ENCODE peak calls at places on chromosomes 2 and 18, in ten cellular contexts. R is H9; E is mesendoderm; L is tibial artery; O is A549; V is naive thymus-derived CD4-positive, alpha-beta T cell; Q is GM23338; J is OCI-LY7; U is heart left ventricle; G is upper lobe of left lung. A is an unnamed sample.

GRCh38 chr18:13145636-13146190 is 72.8 kb upstream of the LDLRAD4 start:
- DNase-seq in R (no peak), E (no peak), L (no peak), O (no peak), V (no peak), Q (no peak), J (no peak), U (no peak), G (no peak), A (no peak)

GRCh38 chr2:30266051-30266621 is 34.8 kb downstream of the LBH start:
- DNase-seq in R (no peak), E (no peak), L (peak), O (no peak), V (peak), Q (no peak), J (peak), U (no peak), G (no peak), A (no peak)

GRCh38 chr2:222950886-222951285 is 90.0 kb downstream of the ACSL3 start:
- DNase-seq in R (no peak), E (no peak), L (no peak), O (no peak), V (no peak), Q (no peak), J (no peak), U (no peak), G (no peak), A (no peak)

GRCh38 chr2:101112772-101113157 is 38.4 kb downstream of the TBC1D8 start:
- DNase-seq in R (no peak), E (no peak), L (no peak), O (no peak), V (no peak), Q (no peak), J (no peak), U (no peak), G (no peak), A (no peak)

GRCh38 chr2:225100856-225101294 is 58.6 kb upstream of the DOCK10 start:
- DNase-seq in R (no peak), E (peak), L (no peak), O (peak), V (no peak), Q (no peak), J (no peak), U (no peak), G (no peak), A (no peak)

GRCh38 chr18:44759925-44760342 is 79.2 kb downstream of the SETBP1 start:
- DNase-seq in R (no peak), E (no peak), L (no peak), O (no peak), V (no peak), Q (no peak), J (peak), U (no peak), G (no peak), A (no peak)

GRCh38 chr2:179050735-179051134 is 798 bp upstream of the CCDC141 start:
- DNase-seq in R (no peak), E (no peak), L (no peak), O (no peak), V (no peak), Q (no peak), J (no peak), U (no peak), G (no peak), A (no peak)

GRCh38 chr2:101759162-101759561 is 61.7 kb downstream of the MAP4K4 start:
- DNase-seq in R (no peak), E (peak), L (peak), O (peak), V (no peak), Q (no peak), J (no peak), U (no peak), G (no peak), A (no peak)

GRCh38 chr18:67483237-67483636 is 33.3 kb downstream of the DSEL start:
- DNase-seq in R (no peak), E (no peak), L (no peak), O (no peak), V (no peak), Q (no peak), J (no peak), U (no peak), G (no peak), A (no peak)

GRCh38 chr2:26255735-26256384 is 11.1 kb downstream of the HADHB start:
- DNase-seq in R (no peak), E (no peak), L (no peak), O (no peak), V (no peak), Q (no peak), J (no peak), U (no peak), G (no peak), A (no peak)
- H3K27ac ChIP-seq in R (no peak), E (no peak), L (no peak), O (no peak), V (no peak), Q (no peak), J (no peak), U (peak), G (no peak), A (no peak)

GRCh38 chr18:10381516-10381915 is 72.9 kb upstream of the APCDD1 start:
- DNase-seq in R (no peak), E (no peak), L (no peak), O (no peak), V (no peak), Q (no peak), J (no peak), U (no peak), G (no peak), A (no peak)

GRCh38 chr18:10378688-10379465 is 75.6 kb upstream of the APCDD1 start:
- DNase-seq in R (no peak), E (no peak), L (no peak), O (no peak), V (no peak), Q (no peak), J (no peak), U (no peak), G (no peak), A (no peak)

GRCh38 chr18:10381951-10382350 is 72.5 kb upstream of the APCDD1 start:
- DNase-seq in R (no peak), E (no peak), L (no peak), O (no peak), V (no peak), Q (no peak), J (no peak), U (no peak), G (no peak), A (no peak)

GRCh38 chr18:10377956-10378355 is 76.5 kb upstream of the APCDD1 start:
- DNase-seq in R (no peak), E (no peak), L (no peak), O (no peak), V (no peak), Q (no peak), J (no peak), U (no peak), G (no peak), A (no peak)

GRCh38 chr18:10379511-10379910 is 74.9 kb upstream of the APCDD1 start:
- DNase-seq in R (no peak), E (no peak), L (no peak), O (no peak), V (no peak), Q (no peak), J (no peak), U (no peak), G (no peak), A (no peak)
- H3K27ac ChIP-seq in R (no peak), E (no peak), L (no peak), O (no peak), V (no peak), Q (no peak), J (no peak), U (no peak), G (peak), A (no peak)

DNA sequence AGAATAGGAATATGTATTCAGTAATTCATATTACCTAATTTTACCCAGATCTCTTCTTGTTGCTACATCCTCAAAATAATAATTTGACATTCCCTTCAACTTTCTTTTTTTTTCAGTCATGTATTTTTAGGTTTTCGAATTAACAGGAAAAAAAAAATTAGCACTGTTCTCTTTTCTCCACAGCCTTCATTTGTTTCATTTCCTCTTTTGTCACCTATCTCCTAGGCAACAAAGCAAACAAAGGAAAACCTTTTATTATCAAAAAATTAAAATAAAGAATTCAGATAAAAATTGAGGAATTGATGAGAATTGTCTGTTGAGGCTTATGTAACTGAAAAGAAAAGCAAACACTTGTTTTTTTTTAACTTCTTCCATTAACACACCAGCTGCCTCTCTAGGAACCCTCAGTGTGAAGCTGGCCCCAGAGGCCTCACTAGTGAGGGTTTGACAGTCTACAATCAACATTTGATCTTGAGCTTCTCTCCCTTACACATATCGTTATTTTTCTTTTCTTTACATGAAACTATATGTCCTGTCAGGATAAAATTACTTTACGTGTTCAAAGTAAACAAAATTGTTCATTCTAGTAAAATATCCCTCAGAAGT is 278.8 kb downstream of the CALCRL start:
- DNase-seq in R (no peak), E (peak), L (no peak), O (no peak), V (no peak), Q (no peak), J (peak), U (no peak), G (no peak), A (no peak)
- H3K27ac ChIP-seq in R (no peak), E (no peak), L (no peak), O (no peak), V (no peak), Q (no peak), J (no peak), U (no peak), G (no peak), A (no peak)

GRCh38 chr18:25348361-25349130 is 3.4 kb downstream of the ZNF521 start:
- DNase-seq in R (no peak), E (peak), L (no peak), O (no peak), V (no peak), Q (no peak), J (no peak), U (no peak), G (no peak), A (no peak)
- H3K27ac ChIP-seq in R (no peak), E (no peak), L (peak), O (no peak), V (no peak), Q (no peak), J (no peak), U (peak), G (peak), A (no peak)

GRCh38 chr18:54692463-54692862 is 101.4 kb downstream of the DYNAP start:
- DNase-seq in R (no peak), E (no peak), L (no peak), O (no peak), V (no peak), Q (no peak), J (no peak), U (no peak), G (no peak), A (no peak)

GRCh38 chr18:54684786-54685185 is 93.7 kb downstream of the DYNAP start:
- DNase-seq in R (peak), E (peak), L (no peak), O (no peak), V (no peak), Q (peak), J (no peak), U (peak), G (no peak), A (no peak)

GRCh38 chr18:54689319-54689718 is 98.3 kb downstream of the DYNAP start:
- DNase-seq in R (no peak), E (no peak), L (no peak), O (no peak), V (no peak), Q (no peak), J (no peak), U (no peak), G (no peak), A (no peak)

GRCh38 chr18:54690198-54690597 is 99.2 kb downstream of the DYNAP start:
- DNase-seq in R (no peak), E (no peak), L (no peak), O (no peak), V (no peak), Q (no peak), J (no peak), U (no peak), G (no peak), A (no peak)
- H3K27ac ChIP-seq in R (no peak), E (no peak), L (no peak), O (no peak), V (no peak), Q (no peak), J (no peak), U (no peak), G (no peak), A (no peak)

GRCh38 chr18:74251297-74252031 is 40.3 kb downstream of the CYB5A start:
- DNase-seq in R (no peak), E (peak), L (peak), O (peak), V (no peak), Q (peak), J (no peak), U (no peak), G (no peak), A (no peak)
- H3K27ac ChIP-seq in R (no peak), E (no peak), L (no peak), O (peak), V (no peak), Q (no peak), J (no peak), U (no peak), G (peak), A (no peak)

DNA sequence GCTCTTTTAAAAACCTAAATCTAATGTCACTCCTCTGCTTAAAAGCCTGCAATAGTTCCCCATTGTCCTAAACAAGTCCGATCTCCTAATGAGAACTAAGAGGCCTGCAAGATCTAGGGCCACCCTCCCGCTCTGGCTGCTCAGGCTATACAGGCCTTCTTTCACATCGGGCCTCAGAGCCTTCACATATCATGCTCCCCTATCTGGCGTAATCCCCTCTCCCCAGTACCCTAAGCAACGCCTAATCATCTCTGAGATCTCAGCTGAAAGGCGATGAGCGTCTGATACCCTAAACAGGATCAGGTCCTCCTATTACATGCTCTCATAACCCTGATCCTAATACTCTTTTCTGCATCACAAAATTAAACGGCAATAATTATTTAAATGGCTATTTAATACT is 1.8 kb downstream of the MAP4K3 start:
- DNase-seq in R (no peak), E (peak), L (no peak), O (no peak), V (no peak), Q (peak), J (no peak), U (no peak), G (no peak), A (no peak)
- H3K27ac ChIP-seq in R (no peak), E (no peak), L (peak), O (peak), V (no peak), Q (no peak), J (no peak), U (peak), G (peak), A (no peak)

GRCh38 chr2:1866402-1867091 is 122.2 kb upstream of the PXDN start:
- DNase-seq in R (no peak), E (peak), L (no peak), O (no peak), V (no peak), Q (no peak), J (no peak), U (no peak), G (no peak), A (no peak)
- H3K27ac ChIP-seq in R (no peak), E (no peak), L (no peak), O (no peak), V (no peak), Q (no peak), J (no peak), U (no peak), G (no peak), A (no peak)

GRCh38 chr2:206543073-206543472 is 99.2 kb upstream of the FAM237A start:
- DNase-seq in R (no peak), E (no peak), L (no peak), O (no peak), V (peak), Q (no peak), J (no peak), U (no peak), G (no peak), A (no peak)
- H3K27ac ChIP-seq in R (no peak), E (no peak), L (no peak), O (no peak), V (no peak), Q (no peak), J (no peak), U (no peak), G (no peak), A (no peak)

A was measured in iPS DF 6.9.